ENCODE peak calls at places on chromosomes 16 and 17, in six cellular contexts. H, K, D, Y, Q and G are unnamed samples.

GRCh38 chr16:81939164-81940067 is 71.9 kb downstream of the SDR42E1 start:
- DNase-seq in H (no peak), K (no peak), D (no peak), Y (peak; percentile 34), Q (no peak), G (no peak)

GRCh38 chr17:40452074-40452787 is 9.0 kb downstream of the IGFBP4 start:
- DNase-seq in H (no peak), K (no peak), D (no peak), Y (no peak), Q (no peak), G (no peak)

GRCh38 chr16:1193143-1193824 is 31.8 kb downstream of the TPSG1 start:
- DNase-seq in H (no peak), K (no peak), D (peak; percentile 24), Y (no peak), Q (peak; percentile 53), G (peak; percentile 92)

GRCh38 chr16:67199011-67199807 is at the start of gene ELMO3:
- DNase-seq in H (no peak), K (no peak), D (peak; percentile 82), Y (no peak), Q (no peak), G (no peak)

GRCh38 chr16:1271380-1271749 is 15.5 kb downstream of the TPSD1 start:
- DNase-seq in H (no peak), K (no peak), D (no peak), Y (no peak), Q (no peak), G (no peak)

GRCh38 chr16:85767569-85767968 is 16.7 kb upstream of the C16orf74 start:
- DNase-seq in H (no peak), K (peak; percentile 96), D (no peak), Y (no peak), Q (peak; percentile 67), G (no peak)

GRCh38 chr16:82793550-82794244 is 166.9 kb downstream of the CDH13 start:
- DNase-seq in H (no peak), K (no peak), D (no peak), Y (no peak), Q (no peak), G (peak; percentile 71)

GRCh38 chr17:40707720-40708119 is 4.2 kb upstream of the KRT24 start:
- DNase-seq in H (no peak), K (no peak), D (peak; percentile 17), Y (no peak), Q (no peak), G (peak; percentile 74)

GRCh38 chr16:7921360-7921759 is 588.7 kb downstream of the RBFOX1 start:
- DNase-seq in H (no peak), K (no peak), D (no peak), Y (no peak), Q (no peak), G (no peak)

GRCh38 chr16:2191446-2191706 is 5.0 kb downstream of the CASKIN1 start:
- DNase-seq in H (no peak), K (no peak), D (no peak), Y (no peak), Q (no peak), G (no peak)

GRCh38 chr16:80174416-80174815 is 366.4 kb upstream of the DYNLRB2 start:
- DNase-seq in H (no peak), K (no peak), D (no peak), Y (no peak), Q (no peak), G (no peak)

GRCh38 chr17:43935204-43935925 is 6.9 kb downstream of the PPY start:
- DNase-seq in H (no peak), K (no peak), D (no peak), Y (no peak), Q (no peak), G (no peak)

GRCh38 chr17:60168654-60169053 is 18.9 kb downstream of the CA4 start:
- DNase-seq in H (no peak), K (no peak), D (no peak), Y (no peak), Q (no peak), G (no peak)

GRCh38 chr17:4721203-4722135 is 9.8 kb upstream of the MED11 start:
- DNase-seq in H (no peak), K (peak; percentile 85), D (peak; percentile 89), Y (no peak), Q (peak; percentile 48), G (no peak)

GRCh38 chr16:19071811-19072777 is 4.7 kb downstream of the COQ7 start:
- DNase-seq in H (no peak), K (peak; percentile 41), D (peak; percentile 54), Y (no peak), Q (peak; percentile 47), G (no peak)

GRCh38 chr17:28878981-28879380 is 18.6 kb downstream of the FLOT2 start:
- DNase-seq in H (no peak), K (peak; percentile 90), D (peak; percentile 19), Y (peak; percentile 82), Q (peak; percentile 67), G (no peak)

GRCh38 chr17:78105551-78105950 is 23.0 kb downstream of the TMC6 start:
- DNase-seq in H (no peak), K (no peak), D (no peak), Y (no peak), Q (no peak), G (peak; percentile 13)

GRCh38 chr17:40075216-40076100 is 12.7 kb downstream of the THRA start:
- DNase-seq in H (peak; percentile 84), K (no peak), D (peak; percentile 98), Y (no peak), Q (no peak), G (peak; percentile 95)

GRCh38 chr17:164536-165235 is 16.8 kb downstream of the DOC2B start:
- DNase-seq in H (no peak), K (peak; percentile 61), D (no peak), Y (no peak), Q (no peak), G (no peak)

GRCh38 chr17:28199115-28199514 is 119.9 kb upstream of the TMEM97 start:
- DNase-seq in H (no peak), K (no peak), D (no peak), Y (no peak), Q (no peak), G (no peak)

GRCh38 chr16:59181821-59182420 is 447.8 kb upstream of the GOT2 start:
- DNase-seq in H (no peak), K (no peak), D (no peak), Y (no peak), Q (no peak), G (no peak)

GRCh38 chr17:81902023-81902652 is at the start of gene NPB:
- DNase-seq in H (no peak), K (no peak), D (peak; percentile 47), Y (no peak), Q (no peak), G (no peak)
- TF ChIP-seq POLR2A in H (no peak), K (no peak), D (no peak), Y (no peak), Q (no peak), G (no peak)

DNA sequence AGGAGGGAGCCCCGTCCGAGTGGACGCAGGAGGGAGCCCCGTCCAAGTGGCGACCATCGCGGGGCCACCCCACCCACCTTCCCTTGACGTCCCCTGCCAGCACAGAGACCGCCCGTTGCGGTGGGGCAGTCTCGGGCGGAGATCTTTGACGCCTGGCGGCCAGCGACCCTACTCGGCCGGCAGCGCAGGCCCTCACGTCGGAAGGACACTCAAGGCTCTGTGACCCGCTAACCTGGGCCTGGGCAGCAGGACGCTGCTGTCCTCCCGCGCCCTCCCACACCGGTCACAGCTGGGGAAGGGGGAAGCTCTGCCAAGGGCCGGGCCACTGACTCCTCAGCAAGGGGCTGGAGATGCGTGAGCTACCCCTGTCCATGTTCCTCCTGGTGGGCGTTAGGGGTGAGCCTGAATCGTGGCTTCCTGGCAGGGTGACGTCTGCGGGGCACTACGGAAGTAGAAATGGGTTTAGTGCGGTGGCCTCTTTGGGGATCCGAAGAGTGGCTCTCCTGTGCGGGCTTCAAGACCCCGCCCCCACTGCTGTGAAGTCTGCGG is 6.0 kb downstream of the CBX8 start:
- DNase-seq in H (no peak), K (no peak), D (no peak), Y (no peak), Q (no peak), G (no peak)
- H3K4me3 ChIP-seq in H (no peak overlapping the region), K (no peak overlapping the region), D (no peak overlapping the region), Y (no peak overlapping the region), Q (no peak overlapping the region), G (no peak overlapping the region)

GRCh38 chr17:1627219-1627986 is 1.2 kb downstream of the SLC43A2 start:
- DNase-seq in H (no peak), K (no peak), D (no peak), Y (no peak), Q (no peak), G (no peak)
- TF ChIP-seq POLR2A in H (no peak), K (no peak), D (no peak), Y (no peak), Q (no peak), G (no peak)

DNA sequence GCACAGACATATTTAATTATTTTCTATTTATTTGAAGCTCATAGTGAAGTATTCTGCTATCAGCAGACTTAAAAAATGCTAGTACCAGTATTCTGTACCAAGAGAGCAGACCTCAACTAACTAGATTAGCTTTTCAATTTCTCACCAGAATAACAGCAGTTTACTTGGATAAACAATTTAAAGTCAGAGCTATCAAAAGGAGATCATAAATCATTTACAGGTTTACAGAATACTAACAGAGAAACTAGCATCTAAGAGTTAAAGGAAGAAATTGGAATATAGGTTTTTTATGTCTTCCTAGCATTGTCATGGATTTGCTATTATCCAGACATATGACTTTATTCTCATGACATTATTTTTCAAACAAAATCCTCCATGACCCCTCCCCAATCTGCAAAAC is 3.4 kb downstream of the SPOP start:
- DNase-seq in H (no peak), K (no peak), D (no peak), Y (no peak), Q (no peak), G (no peak)
- H3K4me3 ChIP-seq in H (no peak overlapping the region), K (no peak overlapping the region), D (no peak overlapping the region), Y (no peak overlapping the region), Q (no peak overlapping the region), G (no peak overlapping the region)

DNA sequence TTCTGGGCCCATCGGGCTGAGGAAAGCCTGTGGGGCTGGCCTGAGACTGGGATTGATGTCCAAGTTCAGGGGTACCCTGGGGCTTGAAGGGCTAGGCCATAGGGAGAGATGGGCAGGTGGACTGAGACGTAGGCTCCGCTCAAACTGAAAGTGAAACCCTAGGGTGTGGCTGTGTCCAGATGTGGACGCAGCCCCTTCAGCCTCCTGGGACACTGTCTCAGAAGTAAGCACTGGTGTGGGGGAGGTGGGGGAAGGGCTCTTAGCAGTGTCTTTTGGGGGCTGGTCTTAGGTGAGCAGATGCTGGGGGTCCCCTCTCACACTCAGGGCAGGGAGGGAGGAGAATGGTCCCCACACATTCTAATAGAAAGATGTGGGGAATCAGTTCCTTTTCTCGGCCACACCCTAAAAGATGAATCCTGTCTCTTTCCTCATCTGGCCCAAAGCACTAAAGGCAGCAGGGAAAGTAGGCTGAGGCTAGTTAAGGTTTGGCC is 5.5 kb downstream of the FMNL1 start:
- DNase-seq in H (no peak), K (no peak), D (no peak), Y (no peak), Q (no peak), G (no peak)
- TF ChIP-seq POLR2A in H (no peak), K (no peak), D (no peak), Y (no peak), Q (no peak), G (no peak)